ENCODE peak calls at places on chromosomes 4 and X, in five cellular contexts. D is amniotic stem cell; K is activated naive CD4-positive, alpha-beta T cell; S is H7; F is NAMALWA. X is an unnamed sample.

GRCh38 chrX:111170017-111170416 is 74.0 kb downstream of the PAK3 start:
- DNase-seq in D (no peak), K (no peak), S (no peak), F (no peak), X (no peak)

GRCh38 chr4:131347816-131348215 is 1801.3 kb upstream of the PCDH10 start:
- DNase-seq in D (no peak), K (no peak), S (no peak), F (no peak), X (no peak)

GRCh38 chr4:41661447-41662076 is 87.0 kb downstream of the PHOX2B start:
- DNase-seq in D (peak; percentile 36), K (no peak), S (peak; percentile 56), F (peak; percentile 65), X (peak; percentile 70)

GRCh38 chr4:90174622-90175023 is 47.4 kb downstream of the CCSER1 start:
- DNase-seq in D (no peak), K (no peak), S (no peak), F (no peak), X (no peak)

GRCh38 chr4:181569553-181569952 is 673.6 kb upstream of the TENM3 start:
- DNase-seq in D (peak; percentile 12), K (no peak), S (peak; percentile 45), F (peak; percentile 52), X (peak; percentile 15)

GRCh38 chr4:136442447-136442846 is 1089.8 kb downstream of the PCDH18 start:
- DNase-seq in D (no peak), K (no peak), S (no peak), F (no peak), X (no peak)

GRCh38 chr4:173514641-173515217 is 15.3 kb downstream of the HAND2 start:
- DNase-seq in D (no peak), K (no peak), S (no peak), F (no peak), X (no peak)

GRCh38 chr4:73311428-73311827 is 52.8 kb upstream of the ANKRD17 start:
- DNase-seq in D (no peak), K (no peak), S (no peak), F (peak; percentile 53), X (peak; percentile 14)

GRCh38 chrX:55488559-55489314 is 911 bp downstream of the USP51 start:
- DNase-seq in D (peak; percentile 21), K (peak; percentile 44), S (peak; percentile 83), F (peak; percentile 66), X (peak; percentile 76)

GRCh38 chrX:147476008-147476407 is 435.7 kb upstream of the FMR1 start:
- DNase-seq in D (no peak), K (no peak), S (peak; percentile 4), F (peak; percentile 41), X (peak; percentile 1)